ENCODE peak calls at places on chromosomes 1 and 21, in four cellular contexts. D is T-helper 1 cell; C is activated T-cell treated with anti-CD3 and anti-CD28 coated beads, Interleukin-2, amount 50 U/mL, for 24 hours; Z is iris pigment epithelial cell. M is an unnamed sample.

GRCh38 chr1:24463756-24464377 is 38.8 kb upstream of the RCAN3 start:
- DNase-seq in D (no peak), C (no peak), Z (no peak), M (no peak)

GRCh38 chr1:232767381-232768074 is 37.7 kb upstream of the MAP10 start:
- DNase-seq in D (no peak), C (no peak), Z (peak; percentile 83), M (no peak)

GRCh38 chr1:76106719-76107235 is 32.2 kb downstream of the ST6GALNAC3 start:
- DNase-seq in D (no peak), C (no peak), Z (no peak), M (no peak)

GRCh38 chr1:168803696-168804510 is 74.9 kb upstream of the DPT start:
- DNase-seq in D (no peak), C (no peak), Z (no peak), M (no peak)

GRCh38 chr1:42140191-42140590 is 13.0 kb upstream of the GUCA2B start:
- DNase-seq in D (no peak), C (no peak), Z (no peak), M (no peak)

GRCh38 chr1:10768552-10768951 is 27.9 kb downstream of the CASZ1 start:
- DNase-seq in D (no peak), C (no peak), Z (no peak), M (no peak)

GRCh38 chr21:43944181-43944633 is 67.9 kb upstream of the TRAPPC10 start:
- DNase-seq in D (no peak), C (no peak), Z (no peak), M (no peak)

GRCh38 chr1:91603409-91603808 is 102.8 kb downstream of the CDC7 start:
- DNase-seq in D (no peak), C (no peak), Z (no peak), M (no peak)

GRCh38 chr1:109392788-109393580 is 4.7 kb downstream of the SORT1 start:
- DNase-seq in D (no peak), C (no peak), Z (peak; percentile 79), M (no peak)

GRCh38 chr1:27505420-27505680 is 15.4 kb upstream of the WASF2 start:
- DNase-seq in D (no peak), C (no peak), Z (no peak), M (no peak)

GRCh38 chr1:201656670-201657032 is 117.7 kb downstream of the NAV1 start:
- DNase-seq in D (no peak), C (no peak), Z (peak; percentile 42), M (no peak)

GRCh38 chr1:55696181-55696580 is 481.0 kb upstream of the USP24 start:
- DNase-seq in D (no peak), C (no peak), Z (peak; percentile 84), M (no peak)

GRCh38 chr1:217274927-217275616 is 355.8 kb downstream of the GPATCH2 start:
- DNase-seq in D (no peak), C (no peak), Z (peak; percentile 88), M (no peak)

GRCh38 chr1:179208681-179209477 is 20.6 kb downstream of the ABL2 start:
- DNase-seq in D (no peak), C (no peak), Z (no peak), M (no peak)

GRCh38 chr1:245771521-245772281 is 616.9 kb downstream of the KIF26B start:
- DNase-seq in D (no peak), C (no peak), Z (peak; percentile 96), M (no peak)

GRCh38 chr1:98119793-98120192 is 199.0 kb upstream of the DPYD start:
- DNase-seq in D (no peak), C (no peak), Z (no peak), M (no peak)

GRCh38 chr1:153032677-153033308 is 1.8 kb downstream of the SPRR1B start:
- DNase-seq in D (no peak), C (no peak), Z (peak; percentile 25), M (no peak)

GRCh38 chr1:236451796-236452373 is 57.8 kb downstream of the EDARADD start:
- DNase-seq in D (peak; percentile 10), C (peak; percentile 51), Z (peak; percentile 23), M (peak; percentile 28)

GRCh38 chr1:216095400-216095799 is 327.8 kb downstream of the USH2A start:
- DNase-seq in D (no peak), C (no peak), Z (no peak), M (no peak)

GRCh38 chr1:21229246-21230000 is 52.7 kb upstream of the EIF4G3 start:
- DNase-seq in D (no peak), C (no peak), Z (peak; percentile 77), M (no peak)

GRCh38 chr1:59747469-59748014 is 67.2 kb upstream of the HOOK1 start:
- DNase-seq in D (no peak), C (no peak), Z (no peak), M (no peak)

GRCh38 chr1:36269408-36269838 is 36.7 kb upstream of the SH3D21 start:
- DNase-seq in D (no peak), C (no peak), Z (peak; percentile 69), M (no peak)

GRCh38 chr1:234726359-234726836 is 116.4 kb upstream of the IRF2BP2 start:
- DNase-seq in D (no peak), C (no peak), Z (no peak), M (no peak)

GRCh38 chr1:109529895-109530456 is 9.7 kb upstream of the GPR61 start:
- DNase-seq in D (no peak), C (no peak), Z (no peak), M (no peak)

GRCh38 chr21:44969965-44970755 is 30.3 kb downstream of the SLX9 start:
- DNase-seq in D (no peak), C (no peak), Z (peak; percentile 55), M (no peak)

GRCh38 chr1:199682081-199682480 is 345.4 kb upstream of the NR5A2 start:
- DNase-seq in D (no peak), C (no peak), Z (no peak), M (no peak)

GRCh38 chr1:24971539-24971938 is 41.5 kb upstream of the RUNX3 start:
- DNase-seq in D (no peak), C (no peak), Z (no peak), M (no peak)

GRCh38 chr1:90725341-90725960 is 8.3 kb upstream of the BARHL2 start:
- DNase-seq in D (no peak), C (peak; percentile 38), Z (no peak), M (no peak)

M was measured in T-helper 9 cell.